ENCODE peak calls at places on chromosomes 16 and 17, in four cellular contexts. P is SK-N-SH, C is DND-41, W is neural progenitor cell. J is an unnamed sample.

GRCh38 chr16:15506441-15506840 is 72.1 kb downstream of the BMERB1 start:
- DNase-seq in P (no peak), C (no peak), W (no peak), J (no peak)

GRCh38 chr16:57775661-57776469 is 26.4 kb downstream of the KIFC3 start:
- DNase-seq in C (no peak), P (peak; percentile 58), W (peak; percentile 95), J (no peak)

GRCh38 chr16:87694441-87695125 is 71.2 kb downstream of the KLHDC4 start:
- DNase-seq in P (no peak), W (no peak), C (no peak), J (no peak)

GRCh38 chr17:47924785-47925676 is 16.3 kb upstream of the PNPO start:
- DNase-seq in P (no peak), W (no peak), C (no peak), J (no peak)

GRCh38 chr16:70529051-70529777 is 5.6 kb downstream of the SF3B3 start:
- DNase-seq in P (peak; percentile 46), C (no peak), W (no peak), J (no peak)

GRCh38 chr17:81429353-81429774 is 34.1 kb downstream of the BAHCC1 start:
- DNase-seq in W (no peak), C (peak; percentile 85), P (peak; percentile 97), J (no peak)

GRCh38 chr16:9870962-9871361 is 311.3 kb downstream of the GRIN2A start:
- DNase-seq in W (no peak), P (no peak), C (no peak), J (no peak)

GRCh38 chr17:28865946-28866752 is 11.3 kb downstream of the ERAL1 start:
- DNase-seq in W (no peak), C (no peak), P (no peak), J (no peak)

GRCh38 chr17:76641501-76641900 is 2.1 kb downstream of the ST6GALNAC1 start:
- DNase-seq in P (no peak), W (no peak), C (no peak), J (no peak)

GRCh38 chr17:2054262-2054739 is 602 bp upstream of the HIC1 start:
- DNase-seq in C (peak; percentile 38), W (no peak), P (peak; percentile 76), J (peak; percentile 32)

GRCh38 chr16:25747160-25747758 is 55.5 kb downstream of the HS3ST4 start:
- DNase-seq in W (peak; percentile 71), P (no peak), C (peak; percentile 54), J (no peak)

GRCh38 chr17:36598951-36599401 is 2.4 kb upstream of the MRM1 start:
- DNase-seq in P (no peak), W (no peak), C (no peak), J (no peak)

GRCh38 chr17:36601303-36602029 is at the start of gene MRM1:
- DNase-seq in C (peak; percentile 91), P (peak; percentile 98), W (peak; percentile 96), J (peak; percentile 94)

GRCh38 chr17:36600936-36601302 is 464 bp upstream of the MRM1 start:
- DNase-seq in C (no peak), W (no peak), P (no peak), J (no peak)

GRCh38 chr17:36599546-36600250 is 1.7 kb upstream of the MRM1 start:
- DNase-seq in C (no peak), P (no peak), W (no peak), J (no peak)

GRCh38 chr17:36600477-36600876 is 906 bp upstream of the MRM1 start:
- DNase-seq in W (no peak), P (no peak), C (no peak), J (no peak)
- H3K4me3 ChIP-seq in W (peak overlapping the region; percentile 70), P (peak overlapping the region; percentile 90), C (peak overlapping the region; percentile 63), J (peak overlapping the region; percentile 97)

GRCh38 chr16:66408181-66409048 is 18.7 kb upstream of the BEAN1 start:
- DNase-seq in C (peak; percentile 66), W (no peak), P (peak; percentile 49), J (no peak)
- H3K4me1 ChIP-seq in C (peaks cover 39% of the 10 kb centered on the region), W (no peaks in the 10 kb centered on the region), P (peaks cover 15% of the 10 kb centered on the region), J (peaks cover 21% of the 10 kb centered on the region)

GRCh38 chr17:72004011-72004427 is 116.8 kb upstream of the SOX9 start:
- DNase-seq in C (no peak), W (no peak), P (no peak), J (no peak)
- H3K27ac ChIP-seq in C (no peak overlapping the region), W (no peak overlapping the region), P (no peak overlapping the region), J (no peak overlapping the region)

GRCh38 chr16:2507679-2508064 is 6.1 kb upstream of the ATP6V0C start:
- DNase-seq in W (no peak), P (no peak), C (no peak), J (no peak)
- H3K4me3 ChIP-seq in W (no peak overlapping the region), P (no peak overlapping the region), C (no peak overlapping the region), J (no peak overlapping the region)

GRCh38 chr17:17693253-17693954 is 12.1 kb downstream of the RAI1 start:
- DNase-seq in C (no peak), W (peak; percentile 85), P (peak; percentile 78), J (no peak)

GRCh38 chr17:17691468-17692263 is 10.4 kb downstream of the RAI1 start:
- DNase-seq in C (peak; percentile 61), W (no peak), P (no peak), J (no peak)

GRCh38 chr17:17693955-17694228 is 12.6 kb downstream of the RAI1 start:
- DNase-seq in C (no peak), P (no peak), W (peak; percentile 38), J (no peak)

GRCh38 chr17:17694229-17695081 is 13.2 kb downstream of the RAI1 start:
- DNase-seq in P (peak; percentile 95), W (peak; percentile 90), C (peak; percentile 78), J (peak; percentile 73)

DNA sequence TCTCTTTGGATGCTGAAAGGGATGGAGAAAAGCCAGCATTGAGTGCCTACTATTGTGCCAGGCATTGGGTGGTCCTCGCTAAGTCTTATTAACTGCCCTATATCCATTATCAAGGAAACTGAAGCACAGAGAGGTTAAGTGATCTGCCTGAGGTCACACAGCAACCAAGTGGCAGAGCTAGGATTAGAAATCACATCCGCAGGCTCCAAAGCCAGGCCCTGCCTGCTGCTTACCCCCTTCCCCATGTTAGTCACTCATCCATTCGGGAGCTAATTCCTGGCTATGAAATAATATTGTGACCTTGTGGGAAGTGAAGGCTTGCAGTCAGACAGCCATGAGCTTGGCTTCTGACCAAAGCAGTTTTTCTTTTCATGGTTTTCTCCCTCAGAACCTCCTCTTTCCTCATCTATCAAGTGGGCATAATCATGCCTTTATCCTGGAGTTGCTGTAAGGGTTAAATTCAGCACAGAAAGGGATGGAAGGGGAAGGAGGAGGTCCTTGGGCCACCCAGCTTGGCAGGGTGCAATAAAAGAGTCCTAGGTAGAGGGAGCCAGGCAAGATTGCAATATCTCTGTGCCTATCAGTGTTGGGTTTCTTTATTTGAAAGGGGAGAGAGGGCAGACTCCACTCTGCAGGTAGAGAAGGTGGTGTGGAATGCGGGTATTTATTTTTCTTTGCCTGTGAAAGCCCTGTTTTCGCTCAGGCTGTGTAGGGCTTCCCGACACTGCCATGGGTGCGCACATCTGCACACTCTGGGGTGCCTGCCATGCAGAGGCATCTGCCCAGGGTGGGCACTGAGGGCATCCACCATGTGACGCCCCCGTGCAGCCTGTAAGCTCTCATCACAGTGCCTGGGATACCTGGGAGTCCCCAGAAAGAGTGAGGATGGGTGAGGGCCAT is 11.3 kb downstream of the RAI1 start:
- DNase-seq in P (no peak), C (no peak), W (no peak), J (no peak)
- H3K4me1 ChIP-seq in P (peaks cover 66% of the 10 kb centered on the region), C (peaks cover 62% of the 10 kb centered on the region), W (peaks cover 42% of the 10 kb centered on the region), J (peaks cover 54% of the 10 kb centered on the region)

DNA sequence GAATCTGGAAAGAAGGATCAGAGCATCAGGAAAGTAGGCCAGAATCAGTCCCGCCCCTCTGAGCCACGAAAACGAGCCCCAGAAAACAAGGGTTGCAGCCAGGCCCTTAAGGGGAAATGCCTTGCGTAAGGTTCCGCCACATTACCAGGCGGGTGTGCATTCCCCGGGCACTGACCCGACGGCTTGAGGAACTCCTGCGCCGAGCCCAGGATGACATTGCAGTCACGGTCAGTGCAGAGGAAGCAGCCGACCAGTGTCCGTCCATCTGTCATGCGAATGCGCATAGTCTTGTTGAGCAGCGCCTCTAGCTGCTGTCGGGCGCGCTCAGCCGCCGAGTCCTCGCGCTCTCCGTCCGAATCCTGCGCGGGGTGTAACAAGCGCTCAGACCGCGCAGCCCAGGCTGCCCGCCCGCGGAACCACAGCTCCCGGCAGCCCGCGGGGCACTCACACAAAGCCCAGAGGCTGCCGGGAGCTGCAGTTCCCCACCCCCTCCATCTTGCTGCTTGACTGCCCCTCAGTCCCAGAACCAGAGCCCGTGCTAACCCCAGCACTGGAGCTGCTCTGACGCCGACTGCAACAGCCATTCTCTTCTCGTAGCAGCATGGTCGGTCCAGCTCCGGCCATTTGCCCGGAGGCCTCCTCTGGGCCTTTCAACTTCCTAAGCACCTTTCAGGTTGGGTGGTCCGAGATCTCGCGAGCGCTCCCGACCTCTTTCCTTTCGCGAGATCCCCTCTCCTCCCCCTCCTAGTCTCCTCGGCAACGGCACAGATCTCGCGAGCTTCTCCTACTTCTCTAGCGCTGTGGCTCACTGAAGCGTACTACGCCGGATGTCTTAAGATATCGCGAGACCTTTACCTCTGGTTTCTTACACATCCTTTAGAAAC is at the start of gene NAA38:
- DNase-seq in P (peak; percentile 90), W (peak; percentile 100), C (peak; percentile 97), J (peak; percentile 97)
- H3K27ac ChIP-seq in P (peak within 1 kb of the TSS; percentile 100), W (peak within 1 kb of the TSS; percentile 77), C (peak within 1 kb of the TSS; percentile 98), J (peak within 1 kb of the TSS; percentile 81)

DNA sequence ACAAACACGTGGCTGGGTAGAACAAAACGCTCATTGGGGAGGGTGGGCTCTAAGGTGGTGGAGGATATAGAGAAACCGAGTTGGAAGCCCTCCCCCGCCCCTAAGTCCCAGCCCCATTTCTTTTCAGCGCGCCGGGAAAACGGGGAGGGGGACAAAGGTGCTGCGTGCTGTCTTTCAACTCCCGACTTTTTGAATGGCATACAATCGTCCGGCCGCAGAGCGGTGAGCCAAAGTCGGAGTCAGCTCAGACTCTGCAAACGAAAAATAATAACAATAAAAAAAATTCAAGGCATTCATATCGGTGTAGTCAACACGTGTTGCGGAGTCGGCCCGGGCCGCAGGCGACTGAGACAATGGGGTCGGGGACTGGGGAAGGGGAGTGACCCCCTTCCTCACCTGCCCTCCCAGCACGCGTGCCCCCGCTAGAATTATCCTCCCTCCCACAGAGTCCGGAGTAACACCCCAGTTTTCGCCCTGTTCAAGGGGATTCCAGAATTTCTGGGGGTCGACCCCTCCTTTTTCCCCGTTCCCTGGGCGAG is 1.8 kb upstream of the IGF2BP1 start:
- DNase-seq in P (no peak), W (peak; percentile 85), C (no peak), J (no peak)
- H3K4me3 ChIP-seq in P (no peak overlapping the region), W (peak overlapping the region; percentile 97), C (no peak overlapping the region), J (no peak overlapping the region)

J was measured in CD8-positive, alpha-beta memory T cell.